ENCODE peak calls at places on chromosome 21, in ten cellular contexts. A is adrenal gland, V is K562, L is A549, J is HCT116, G is colonic mucosa, F is breast epithelium, E is psoas muscle, U is neural progenitor cell, H is testis. R is an unnamed sample.

GRCh38 chr21:44296103-44296519 is 3.7 kb upstream of the PFKL start:
- DNase-seq in A (no peak), V (no peak), L (no peak), J (no peak), G (no peak), F (no peak), E (no peak), U (no peak), H (no peak), R (no peak)

GRCh38 chr21:45289655-45290515 is 2.2 kb upstream of the POFUT2 start:
- DNase-seq in A (no peak), V (peak; percentile 49), L (peak; percentile 21), J (peak; percentile 35), G (no peak), F (peak; percentile 49), E (no peak), U (no peak), H (peak; percentile 11), R (no peak)

GRCh38 chr21:32240708-32241433 is 38.0 kb downstream of the MIS18A start:
- DNase-seq in A (no peak), V (no peak), L (no peak), J (no peak), G (no peak), F (no peak), E (no peak), U (no peak), H (no peak), R (no peak)

GRCh38 chr21:14403681-14404318 is 20.9 kb upstream of the HSPA13 start:
- DNase-seq in A (no peak), V (peak; percentile 31), L (peak; percentile 2), J (peak; percentile 13), G (no peak), F (no peak), E (no peak), U (peak; percentile 21), H (no peak), R (no peak)

GRCh38 chr21:44038063-44038462 is 26.0 kb downstream of the TRAPPC10 start:
- DNase-seq in A (no peak), V (no peak), L (no peak), J (no peak), G (no peak), F (no peak), E (no peak), U (no peak), H (no peak), R (no peak)

GRCh38 chr21:24545807-24546361 is 1061.4 kb downstream of the MRPL39 start:
- DNase-seq in A (no peak), V (no peak), L (no peak), J (no peak), G (no peak), F (no peak), E (no peak), U (no peak), H (no peak), R (no peak)

GRCh38 chr21:16624468-16625102 is 888.3 kb upstream of the CXADR start:
- DNase-seq in A (no peak), V (no peak), L (no peak), J (no peak), G (no peak), F (no peak), E (no peak), U (no peak), H (no peak), R (no peak)

GRCh38 chr21:43578677-43579313 is 80.5 kb downstream of the HSF2BP start:
- DNase-seq in A (no peak), V (no peak), L (no peak), J (no peak), G (no peak), F (no peak), E (no peak), U (no peak), H (no peak), R (no peak)

GRCh38 chr21:16279658-16280581 is 550.1 kb downstream of the USP25 start:
- DNase-seq in A (peak; percentile 63), V (no peak), L (no peak), J (no peak), G (no peak), F (no peak), E (peak; percentile 52), U (peak; percentile 77), H (peak; percentile 83), R (no peak)

GRCh38 chr21:46675595-46676280 is 40.3 kb downstream of the PRMT2 start:
- DNase-seq in A (no peak), V (no peak), L (no peak), J (no peak), G (no peak), F (no peak), E (no peak), U (no peak), H (no peak), R (no peak)

GRCh38 chr21:44575307-44576024 is 1.9 kb downstream of the KRTAP10-4 start:
- DNase-seq in A (no peak), V (no peak), L (no peak), J (no peak), G (no peak), F (no peak), E (no peak), U (no peak), H (no peak), R (no peak)

GRCh38 chr21:25862112-25862511 is 127.3 kb downstream of the GABPA start:
- DNase-seq in A (no peak), V (no peak), L (no peak), J (no peak), G (peak; percentile 49), F (no peak), E (no peak), U (peak; percentile 9), H (no peak), R (no peak)

GRCh38 chr21:44867999-44868700 is 5.3 kb downstream of the PTTG1IP start:
- DNase-seq in A (no peak), V (no peak), L (no peak), J (no peak), G (no peak), F (no peak), E (peak; percentile 46), U (no peak), H (no peak), R (no peak)

GRCh38 chr21:15768045-15768601 is 38.3 kb downstream of the USP25 start:
- DNase-seq in A (no peak), V (no peak), L (no peak), J (no peak), G (no peak), F (no peak), E (no peak), U (no peak), H (no peak), R (no peak)

GRCh38 chr21:46065215-46065992 is 32.5 kb upstream of the COL6A2 start:
- DNase-seq in A (peak; percentile 18), V (no peak), L (no peak), J (no peak), G (no peak), F (peak; percentile 54), E (peak; percentile 79), U (no peak), H (peak; percentile 54), R (peak; percentile 39)

GRCh38 chr21:46667191-46667734 is 31.8 kb downstream of the PRMT2 start:
- DNase-seq in A (no peak), V (no peak), L (no peak), J (no peak), G (no peak), F (no peak), E (peak; percentile 44), U (peak; percentile 58), H (no peak), R (peak; percentile 42)

GRCh38 chr21:40143822-40144525 is 276.7 kb downstream of the PCP4 start:
- DNase-seq in A (peak; percentile 82), V (peak; percentile 62), L (no peak), J (peak; percentile 6), G (peak; percentile 43), F (peak; percentile 61), E (no peak), U (peak; percentile 77), H (peak; percentile 80), R (no peak)

GRCh38 chr21:41928621-41929220 is 25.1 kb downstream of the C2CD2 start:
- DNase-seq in A (no peak), V (no peak), L (no peak), J (no peak), G (no peak), F (no peak), E (no peak), U (no peak), H (no peak), R (no peak)
- H3K4me1 ChIP-seq in A (peaks cover 97% of the 10 kb centered on the region), V (peaks cover 23% of the 10 kb centered on the region), L (peaks cover 41% of the 10 kb centered on the region), J (peaks cover 30% of the 10 kb centered on the region), G (peaks cover 7% of the 10 kb centered on the region), F (peaks cover 4% of the 10 kb centered on the region), E (peaks cover 14% of the 10 kb centered on the region), U (peaks cover 15% of the 10 kb centered on the region), H (peaks cover 30% of the 10 kb centered on the region), R (no peaks in the 10 kb centered on the region)

GRCh38 chr21:28793043-28793442 is 199.6 kb downstream of the LTN1 start:
- DNase-seq in A (no peak), V (no peak), L (no peak), J (no peak), G (no peak), F (no peak), E (no peak), U (peak; percentile 21), H (no peak), R (no peak)
- TF ChIP-seq CTCF in A (peak; percentile 27), V (peak; percentile 34), L (no peak), J (no peak), G (no peak), F (no peak), E (peak; percentile 18), U (peak; percentile 42), H (no peak), R (no peak)

GRCh38 chr21:34550400-34550799 is 38.4 kb upstream of the KCNE1 start:
- DNase-seq in A (no peak), V (no peak), L (no peak), J (no peak), G (no peak), F (no peak), E (no peak), U (no peak), H (no peak), R (no peak)

GRCh38 chr21:34557261-34557660 is 45.3 kb upstream of the KCNE1 start:
- DNase-seq in A (no peak), V (no peak), L (no peak), J (no peak), G (no peak), F (no peak), E (no peak), U (no peak), H (no peak), R (no peak)

GRCh38 chr21:34552324-34553198 is 40.6 kb upstream of the KCNE1 start:
- DNase-seq in A (no peak), V (no peak), L (no peak), J (no peak), G (peak; percentile 57), F (no peak), E (no peak), U (no peak), H (no peak), R (peak; percentile 73)

GRCh38 chr21:34554227-34554626 is 42.2 kb upstream of the KCNE1 start:
- DNase-seq in A (no peak), V (no peak), L (no peak), J (no peak), G (no peak), F (no peak), E (no peak), U (no peak), H (no peak), R (no peak)

GRCh38 chr21:34553199-34553952 is 41.4 kb upstream of the KCNE1 start:
- DNase-seq in A (no peak), V (no peak), L (no peak), J (peak; percentile 10), G (no peak), F (no peak), E (no peak), U (peak; percentile 51), H (no peak), R (no peak)
- H3K4me3 ChIP-seq in A (no peak overlapping the region), V (no peak overlapping the region), L (no peak overlapping the region), J (no peak overlapping the region), G (no peak overlapping the region), F (no peak overlapping the region), E (no peak overlapping the region), U (no peak overlapping the region), H (no peak overlapping the region), R (no peak overlapping the region)

GRCh38 chr21:36636439-36636838 is 62.5 kb upstream of the SIM2 start:
- DNase-seq in A (no peak), V (no peak), L (no peak), J (no peak), G (no peak), F (no peak), E (no peak), U (no peak), H (no peak), R (no peak)
- H3K4me1 ChIP-seq in A (no peaks in the 10 kb centered on the region), V (no peaks in the 10 kb centered on the region), L (no peaks in the 10 kb centered on the region), J (no peaks in the 10 kb centered on the region), G (no peaks in the 10 kb centered on the region), F (no peaks in the 10 kb centered on the region), E (no peaks in the 10 kb centered on the region), U (no peaks in the 10 kb centered on the region), H (no peaks in the 10 kb centered on the region), R (peaks cover 34% of the 10 kb centered on the region)